ENCODE peak calls at places on chromosomes 13 and 19, in nine cellular contexts. One of them, this sample, is unnamed.
A peak's percentile ranks its signal among the peaks of the same experiment; 100 is the strongest.

GRCh38 chr13:40318366-40318765 is 348.1 kb downstream of the FOXO1 start:
- DNase-seq in heart right ventricle: peak; percentile 41
- DNase-seq in mesenchymal stem cell: no peak
- DNase-seq in right cardiac atrium: peak; percentile 73
- DNase-seq in CD4-positive, alpha-beta T cell: no peak
- DNase-seq in breast epithelium: peak; percentile 46
- DNase-seq in CD4-positive, alpha-beta memory T cell: no peak
- DNase-seq in PC-3: no peak
- DNase-seq in heart left ventricle: peak; percentile 77
- DNase-seq in this sample: no peak

GRCh38 chr13:94175076-94175475 is 304.4 kb downstream of the DCT start:
- DNase-seq in heart right ventricle: no peak
- DNase-seq in CD4-positive, alpha-beta memory T cell: no peak
- DNase-seq in PC-3: no peak
- DNase-seq in heart left ventricle: no peak
- DNase-seq in right cardiac atrium: no peak
- DNase-seq in breast epithelium: no peak
- DNase-seq in CD4-positive, alpha-beta T cell: no peak
- DNase-seq in mesenchymal stem cell: no peak
- DNase-seq in this sample: no peak

GRCh38 chr19:56765107-56765506 is 75.4 kb downstream of the PEG3 start:
- DNase-seq in breast epithelium: peak; percentile 23
- DNase-seq in heart left ventricle: peak; percentile 76
- DNase-seq in heart right ventricle: peak; percentile 76
- DNase-seq in right cardiac atrium: peak; percentile 88
- DNase-seq in CD4-positive, alpha-beta T cell: no peak
- DNase-seq in PC-3: no peak
- DNase-seq in CD4-positive, alpha-beta memory T cell: no peak
- DNase-seq in mesenchymal stem cell: no peak
- DNase-seq in this sample: no peak

GRCh38 chr13:113047587-113047986 is 58.0 kb upstream of the F7 start:
- DNase-seq in heart left ventricle: peak; percentile 8
- DNase-seq in mesenchymal stem cell: no peak
- DNase-seq in CD4-positive, alpha-beta T cell: no peak
- DNase-seq in right cardiac atrium: peak; percentile 38
- DNase-seq in breast epithelium: no peak
- DNase-seq in PC-3: no peak
- DNase-seq in CD4-positive, alpha-beta memory T cell: no peak
- DNase-seq in heart right ventricle: peak; percentile 6
- DNase-seq in this sample: no peak

GRCh38 chr13:59914556-59914955 is 249.2 kb downstream of the DIAPH3 start:
- DNase-seq in CD4-positive, alpha-beta memory T cell: no peak
- DNase-seq in mesenchymal stem cell: no peak
- DNase-seq in breast epithelium: no peak
- DNase-seq in CD4-positive, alpha-beta T cell: no peak
- DNase-seq in right cardiac atrium: no peak
- DNase-seq in heart right ventricle: no peak
- DNase-seq in PC-3: no peak
- DNase-seq in heart left ventricle: no peak
- DNase-seq in this sample: no peak

GRCh38 chr13:97058417-97058816 is 64.1 kb upstream of the OXGR1 start:
- DNase-seq in breast epithelium: no peak
- DNase-seq in heart right ventricle: no peak
- DNase-seq in right cardiac atrium: no peak
- DNase-seq in CD4-positive, alpha-beta T cell: no peak
- DNase-seq in PC-3: no peak
- DNase-seq in mesenchymal stem cell: no peak
- DNase-seq in CD4-positive, alpha-beta memory T cell: no peak
- DNase-seq in heart left ventricle: no peak
- DNase-seq in this sample: no peak

GRCh38 chr13:35478384-35479222 is 2.1 kb upstream of the MAB21L1 start:
- DNase-seq in heart left ventricle: peak; percentile 22
- DNase-seq in PC-3: no peak
- DNase-seq in mesenchymal stem cell: no peak
- DNase-seq in CD4-positive, alpha-beta memory T cell: no peak
- DNase-seq in heart right ventricle: no peak
- DNase-seq in CD4-positive, alpha-beta T cell: no peak
- DNase-seq in right cardiac atrium: peak; percentile 38
- DNase-seq in breast epithelium: no peak
- DNase-seq in this sample: no peak

GRCh38 chr13:39931505-39931904 is 276.0 kb downstream of the COG6 start:
- DNase-seq in breast epithelium: no peak
- DNase-seq in CD4-positive, alpha-beta T cell: no peak
- DNase-seq in heart right ventricle: no peak
- DNase-seq in CD4-positive, alpha-beta memory T cell: no peak
- DNase-seq in PC-3: no peak
- DNase-seq in heart left ventricle: no peak
- DNase-seq in mesenchymal stem cell: no peak
- DNase-seq in right cardiac atrium: no peak
- DNase-seq in this sample: no peak

GRCh38 chr13:27044837-27045570 is 126.6 kb downstream of the USP12 start:
- DNase-seq in breast epithelium: no peak
- DNase-seq in heart right ventricle: no peak
- DNase-seq in CD4-positive, alpha-beta memory T cell: peak; percentile 47
- DNase-seq in mesenchymal stem cell: peak; percentile 24
- DNase-seq in right cardiac atrium: no peak
- DNase-seq in PC-3: no peak
- DNase-seq in CD4-positive, alpha-beta T cell: no peak
- DNase-seq in heart left ventricle: no peak
- DNase-seq in this sample: no peak

GRCh38 chr13:33016414-33017409 is at the start of gene KL:
- DNase-seq in CD4-positive, alpha-beta memory T cell: no peak
- DNase-seq in breast epithelium: no peak
- DNase-seq in PC-3: no peak
- DNase-seq in right cardiac atrium: peak; percentile 81
- DNase-seq in heart right ventricle: peak; percentile 49
- DNase-seq in heart left ventricle: peak; percentile 64
- DNase-seq in mesenchymal stem cell: peak; percentile 30
- DNase-seq in CD4-positive, alpha-beta T cell: no peak
- DNase-seq in this sample: no peak

GRCh38 chr13:52665325-52665724 is 12.7 kb downstream of the SUGT1 start:
- DNase-seq in CD4-positive, alpha-beta T cell: no peak
- DNase-seq in CD4-positive, alpha-beta memory T cell: no peak
- DNase-seq in breast epithelium: no peak
- DNase-seq in heart left ventricle: no peak
- DNase-seq in mesenchymal stem cell: peak; percentile 61
- DNase-seq in PC-3: peak; percentile 39
- DNase-seq in right cardiac atrium: no peak
- DNase-seq in heart right ventricle: no peak
- DNase-seq in this sample: no peak

GRCh38 chr19:42175952-42176648 is 41.4 kb downstream of the DEDD2 start:
- DNase-seq in mesenchymal stem cell: peak; percentile 45
- DNase-seq in CD4-positive, alpha-beta memory T cell: no peak
- DNase-seq in CD4-positive, alpha-beta T cell: no peak
- DNase-seq in heart right ventricle: no peak
- DNase-seq in PC-3: peak; percentile 19
- DNase-seq in heart left ventricle: no peak
- DNase-seq in breast epithelium: no peak
- DNase-seq in right cardiac atrium: no peak
- DNase-seq in this sample: no peak

GRCh38 chr13:29260684-29261083 is 334.8 kb downstream of the SLC7A1 start:
- DNase-seq in PC-3: no peak
- DNase-seq in heart right ventricle: no peak
- DNase-seq in heart left ventricle: no peak
- DNase-seq in CD4-positive, alpha-beta T cell: no peak
- DNase-seq in mesenchymal stem cell: no peak
- DNase-seq in CD4-positive, alpha-beta memory T cell: no peak
- DNase-seq in right cardiac atrium: no peak
- DNase-seq in breast epithelium: no peak
- DNase-seq in this sample: no peak

GRCh38 chr13:113855012-113855921 is 8.6 kb downstream of the GAS6 start:
- DNase-seq in mesenchymal stem cell: no peak
- DNase-seq in heart left ventricle: peak; percentile 66
- DNase-seq in breast epithelium: peak; percentile 5
- DNase-seq in PC-3: no peak
- DNase-seq in right cardiac atrium: peak; percentile 74
- DNase-seq in CD4-positive, alpha-beta memory T cell: no peak
- DNase-seq in heart right ventricle: no peak
- DNase-seq in CD4-positive, alpha-beta T cell: no peak
- DNase-seq in this sample: no peak

GRCh38 chr13:98508280-98509074 is 68.4 kb downstream of the STK24 start:
- DNase-seq in CD4-positive, alpha-beta memory T cell: no peak
- DNase-seq in heart left ventricle: no peak
- DNase-seq in PC-3: no peak
- DNase-seq in CD4-positive, alpha-beta T cell: no peak
- DNase-seq in right cardiac atrium: no peak
- DNase-seq in breast epithelium: no peak
- DNase-seq in heart right ventricle: no peak
- DNase-seq in mesenchymal stem cell: peak; percentile 80
- DNase-seq in this sample: no peak

GRCh38 chr13:27621366-27622101 is at the start of gene POLR1D:
- DNase-seq in mesenchymal stem cell: peak; percentile 76
- DNase-seq in heart right ventricle: peak; percentile 81
- DNase-seq in CD4-positive, alpha-beta T cell: peak; percentile 86
- DNase-seq in breast epithelium: peak; percentile 84
- DNase-seq in right cardiac atrium: peak; percentile 89
- DNase-seq in heart left ventricle: peak; percentile 87
- DNase-seq in CD4-positive, alpha-beta memory T cell: peak; percentile 96
- DNase-seq in PC-3: peak; percentile 91
- DNase-seq in this sample: peak; percentile 87

GRCh38 chr13:58889474-58889873 is 1257.9 kb downstream of the PCDH17 start:
- DNase-seq in heart left ventricle: no peak
- DNase-seq in PC-3: no peak
- DNase-seq in CD4-positive, alpha-beta T cell: no peak
- DNase-seq in heart right ventricle: no peak
- DNase-seq in mesenchymal stem cell: no peak
- DNase-seq in breast epithelium: no peak
- DNase-seq in right cardiac atrium: no peak
- DNase-seq in CD4-positive, alpha-beta memory T cell: no peak
- DNase-seq in this sample: no peak
- H3K9me3 ChIP-seq in heart left ventricle: no peaks in the 10 kb centered on the region
- H3K9me3 ChIP-seq in PC-3: no peaks in the 10 kb centered on the region
- H3K9me3 ChIP-seq in CD4-positive, alpha-beta T cell: no peaks in the 10 kb centered on the region
- H3K9me3 ChIP-seq in heart right ventricle: no peaks in the 10 kb centered on the region
- H3K9me3 ChIP-seq in mesenchymal stem cell: no peaks in the 10 kb centered on the region
- H3K9me3 ChIP-seq in breast epithelium: no peaks in the 10 kb centered on the region
- H3K9me3 ChIP-seq in right cardiac atrium: no peaks in the 10 kb centered on the region
- H3K9me3 ChIP-seq in CD4-positive, alpha-beta memory T cell: no peaks in the 10 kb centered on the region
- H3K9me3 ChIP-seq in this sample: no peaks in the 10 kb centered on the region

GRCh38 chr19:16022681-16023557 is 53.4 kb upstream of the TPM4 start:
- DNase-seq in mesenchymal stem cell: no peak
- DNase-seq in PC-3: no peak
- DNase-seq in heart right ventricle: no peak
- DNase-seq in CD4-positive, alpha-beta T cell: no peak
- DNase-seq in heart left ventricle: no peak
- DNase-seq in CD4-positive, alpha-beta memory T cell: no peak
- DNase-seq in breast epithelium: no peak
- DNase-seq in right cardiac atrium: no peak
- DNase-seq in this sample: no peak

GRCh38 chr19:16024266-16025107 is 51.8 kb upstream of the TPM4 start:
- DNase-seq in CD4-positive, alpha-beta memory T cell: no peak
- DNase-seq in mesenchymal stem cell: no peak
- DNase-seq in breast epithelium: no peak
- DNase-seq in CD4-positive, alpha-beta T cell: no peak
- DNase-seq in right cardiac atrium: peak; percentile 40
- DNase-seq in heart left ventricle: no peak
- DNase-seq in heart right ventricle: no peak
- DNase-seq in PC-3: no peak
- DNase-seq in this sample: no peak

GRCh38 chr19:16021796-16022195 is 54.5 kb upstream of the TPM4 start:
- DNase-seq in heart left ventricle: no peak
- DNase-seq in right cardiac atrium: no peak
- DNase-seq in mesenchymal stem cell: no peak
- DNase-seq in CD4-positive, alpha-beta memory T cell: no peak
- DNase-seq in CD4-positive, alpha-beta T cell: no peak
- DNase-seq in PC-3: no peak
- DNase-seq in breast epithelium: no peak
- DNase-seq in heart right ventricle: no peak
- DNase-seq in this sample: no peak

GRCh38 chr19:16022251-16022650 is 54.0 kb upstream of the TPM4 start:
- DNase-seq in breast epithelium: no peak
- DNase-seq in PC-3: no peak
- DNase-seq in CD4-positive, alpha-beta memory T cell: no peak
- DNase-seq in right cardiac atrium: no peak
- DNase-seq in heart right ventricle: no peak
- DNase-seq in CD4-positive, alpha-beta T cell: no peak
- DNase-seq in mesenchymal stem cell: no peak
- DNase-seq in heart left ventricle: no peak
- DNase-seq in this sample: no peak

DNA sequence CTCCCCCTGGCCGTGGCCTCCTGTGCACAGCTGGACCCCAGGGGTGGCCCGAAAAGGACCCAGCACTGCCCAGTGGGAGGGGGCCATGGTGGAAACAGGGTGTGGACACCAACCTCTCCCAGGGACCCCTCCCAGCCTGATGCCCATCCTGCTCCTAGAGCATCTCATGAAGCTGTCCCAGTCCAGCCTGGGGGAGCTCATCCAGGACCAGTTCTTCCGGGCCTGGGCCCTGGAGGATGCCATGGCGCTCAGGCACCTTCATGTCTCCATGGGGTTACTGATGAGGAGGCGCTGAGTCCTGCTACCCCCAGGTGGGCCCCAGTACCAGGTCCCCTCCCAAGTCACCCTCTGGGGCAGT is 52.8 kb upstream of the TPM4 start:
- DNase-seq in heart right ventricle: no peak
- DNase-seq in breast epithelium: no peak
- DNase-seq in PC-3: no peak
- DNase-seq in right cardiac atrium: no peak
- DNase-seq in CD4-positive, alpha-beta memory T cell: no peak
- DNase-seq in mesenchymal stem cell: no peak
- DNase-seq in CD4-positive, alpha-beta T cell: no peak
- DNase-seq in heart left ventricle: no peak
- DNase-seq in this sample: no peak
- H3K9me3 ChIP-seq in heart right ventricle: no peaks in the 10 kb centered on the region
- H3K9me3 ChIP-seq in breast epithelium: no peaks in the 10 kb centered on the region
- H3K9me3 ChIP-seq in PC-3: no peaks in the 10 kb centered on the region
- H3K9me3 ChIP-seq in right cardiac atrium: no peaks in the 10 kb centered on the region
- H3K9me3 ChIP-seq in CD4-positive, alpha-beta memory T cell: no peaks in the 10 kb centered on the region
- H3K9me3 ChIP-seq in mesenchymal stem cell: no peaks in the 10 kb centered on the region
- H3K9me3 ChIP-seq in CD4-positive, alpha-beta T cell: no peaks in the 10 kb centered on the region
- H3K9me3 ChIP-seq in heart left ventricle: no peaks in the 10 kb centered on the region
- H3K9me3 ChIP-seq in this sample: no peaks in the 10 kb centered on the region

GRCh38 chr19:9296336-9296735 is 13.3 kb downstream of the ZNF699 start:
- DNase-seq in PC-3: no peak
- DNase-seq in heart right ventricle: no peak
- DNase-seq in CD4-positive, alpha-beta memory T cell: no peak
- DNase-seq in CD4-positive, alpha-beta T cell: no peak
- DNase-seq in breast epithelium: no peak
- DNase-seq in right cardiac atrium: no peak
- DNase-seq in mesenchymal stem cell: no peak
- DNase-seq in heart left ventricle: no peak
- DNase-seq in this sample: no peak
- H3K9me3 ChIP-seq in PC-3: peaks cover 65% of the 10 kb centered on the region
- H3K9me3 ChIP-seq in heart right ventricle: peaks cover 34% of the 10 kb centered on the region
- H3K9me3 ChIP-seq in CD4-positive, alpha-beta memory T cell: peaks cover 23% of the 10 kb centered on the region
- H3K9me3 ChIP-seq in CD4-positive, alpha-beta T cell: peaks cover 94% of the 10 kb centered on the region
- H3K9me3 ChIP-seq in breast epithelium: peaks cover 91% of the 10 kb centered on the region
- H3K9me3 ChIP-seq in right cardiac atrium: peaks cover 23% of the 10 kb centered on the region
- H3K9me3 ChIP-seq in mesenchymal stem cell: peaks cover 97% of the 10 kb centered on the region
- H3K9me3 ChIP-seq in heart left ventricle: peaks cover 35% of the 10 kb centered on the region
- H3K9me3 ChIP-seq in this sample: peaks cover 67% of the 10 kb centered on the region

DNA sequence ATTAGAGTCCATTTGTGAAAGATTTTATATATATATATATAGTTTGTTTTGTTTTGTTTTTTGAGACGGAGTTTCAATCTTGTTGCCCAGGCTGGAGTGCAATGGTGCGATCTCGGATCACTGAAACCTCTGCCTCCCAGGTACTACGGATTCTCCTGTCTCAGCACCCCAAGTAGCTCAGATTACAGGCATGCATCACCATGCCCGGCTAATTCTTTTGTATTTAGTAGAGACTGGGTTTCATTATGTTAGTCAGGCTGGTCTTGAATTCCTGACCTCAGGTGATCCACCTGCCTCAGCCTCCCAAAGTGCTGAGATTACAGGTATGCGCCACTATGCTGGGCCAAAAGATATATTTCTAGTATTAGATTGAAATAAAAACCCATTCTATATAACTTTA is 4.0 kb upstream of the ZNF701 start:
- DNase-seq in CD4-positive, alpha-beta memory T cell: no peak
- DNase-seq in mesenchymal stem cell: no peak
- DNase-seq in breast epithelium: no peak
- DNase-seq in heart right ventricle: no peak
- DNase-seq in CD4-positive, alpha-beta T cell: no peak
- DNase-seq in PC-3: no peak
- DNase-seq in right cardiac atrium: no peak
- DNase-seq in heart left ventricle: no peak
- DNase-seq in this sample: no peak
- H3K9me3 ChIP-seq in CD4-positive, alpha-beta memory T cell: no peaks in the 10 kb centered on the region
- H3K9me3 ChIP-seq in mesenchymal stem cell: peaks cover 63% of the 10 kb centered on the region
- H3K9me3 ChIP-seq in breast epithelium: peaks cover 14% of the 10 kb centered on the region
- H3K9me3 ChIP-seq in heart right ventricle: no peaks in the 10 kb centered on the region
- H3K9me3 ChIP-seq in CD4-positive, alpha-beta T cell: peaks cover 53% of the 10 kb centered on the region
- H3K9me3 ChIP-seq in PC-3: peaks cover 30% of the 10 kb centered on the region
- H3K9me3 ChIP-seq in right cardiac atrium: no peaks in the 10 kb centered on the region
- H3K9me3 ChIP-seq in heart left ventricle: no peaks in the 10 kb centered on the region
- H3K9me3 ChIP-seq in this sample: peaks cover 16% of the 10 kb centered on the region

This sample was measured in T-helper 17 cell.